ENCODE peak calls at places on chromosome 3, in five cellular contexts. Y is NB4; R is neural crest cell; N is effector memory CD4-positive, alpha-beta T cell; X is activated naive CD8-positive, alpha-beta T cell treated with anti-CD3 and anti-CD28 coated beads for 36 hours. H is an unnamed sample.

GRCh38 chr3:63970596-63971468 is 52.5 kb downstream of the PSMD6 start:
- DNase-seq in Y (no peak), R (peak), N (no peak), X (no peak), H (no peak)

GRCh38 chr3:159786489-159787181 is 202.0 kb upstream of the IL12A start:
- DNase-seq in Y (no peak), R (no peak), N (no peak), X (no peak), H (no peak)

GRCh38 chr3:17623464-17623863 is 119.0 kb downstream of the TBC1D5 start:
- DNase-seq in Y (no peak), R (no peak), N (no peak), X (no peak), H (no peak)

GRCh38 chr3:178637802-178638201 is 101.6 kb downstream of the KCNMB2 start:
- DNase-seq in Y (no peak), R (no peak), N (no peak), X (no peak), H (no peak)

GRCh38 chr3:178392553-178392952 is 143.7 kb upstream of the KCNMB2 start:
- DNase-seq in Y (no peak), R (no peak), N (no peak), X (no peak), H (no peak)

GRCh38 chr3:165837058-165837525 is at the start of gene BCHE:
- DNase-seq in Y (no peak), R (peak), N (no peak), X (no peak), H (no peak)

GRCh38 chr3:193660698-193661400 is 67.8 kb downstream of the OPA1 start:
- DNase-seq in Y (no peak), R (no peak), N (no peak), X (no peak), H (no peak)

GRCh38 chr3:187112934-187113793 is 26.1 kb downstream of the RPL39L start:
- DNase-seq in Y (peak), R (no peak), N (no peak), X (no peak), H (no peak)

GRCh38 chr3:16429086-16429485 is 84.4 kb downstream of the RFTN1 start:
- DNase-seq in Y (no peak), R (no peak), N (no peak), X (no peak), H (no peak)

H was measured in 8988T.